ENCODE peak calls at places on chromosomes 3 and 15, in six cellular contexts. One of them, this sample, is unnamed.

GRCh38 chr3:106135451-106136160 is 266.8 kb upstream of the CBLB start:
- DNase-seq in astrocyte of the spinal cord: no peak
- DNase-seq in HS-27A: no peak
- DNase-seq in uterus: no peak
- DNase-seq in stimulated activated naive B cell treated with anti-CD40 and anti-IgM and Interleukin-4, amounts not matched to agents 10 μg/mL and 1 μg/mL and 100 μg/mL, for 72 hours: no peak
- DNase-seq in NCI-H1092 treated with DMSO at 0.1 percent for 48 hours: no peak
- DNase-seq in this sample: peak

GRCh38 chr3:13037458-13038117 is 35.6 kb downstream of the IQSEC1 start:
- DNase-seq in astrocyte of the spinal cord: no peak
- DNase-seq in HS-27A: no peak
- DNase-seq in uterus: no peak
- DNase-seq in stimulated activated naive B cell treated with anti-CD40 and anti-IgM and Interleukin-4, amounts not matched to agents 10 μg/mL and 1 μg/mL and 100 μg/mL, for 72 hours: no peak
- DNase-seq in NCI-H1092 treated with DMSO at 0.1 percent for 48 hours: no peak
- DNase-seq in this sample: no peak

GRCh38 chr3:181739628-181740027 is 27.9 kb downstream of the SOX2 start:
- DNase-seq in astrocyte of the spinal cord: peak
- DNase-seq in HS-27A: no peak
- DNase-seq in uterus: no peak
- DNase-seq in stimulated activated naive B cell treated with anti-CD40 and anti-IgM and Interleukin-4, amounts not matched to agents 10 μg/mL and 1 μg/mL and 100 μg/mL, for 72 hours: no peak
- DNase-seq in NCI-H1092 treated with DMSO at 0.1 percent for 48 hours: no peak
- DNase-seq in this sample: no peak

GRCh38 chr15:68409736-68410370 is 22.1 kb downstream of the ITGA11 start:
- DNase-seq in astrocyte of the spinal cord: no peak
- DNase-seq in HS-27A: no peak
- DNase-seq in uterus: peak
- DNase-seq in stimulated activated naive B cell treated with anti-CD40 and anti-IgM and Interleukin-4, amounts not matched to agents 10 μg/mL and 1 μg/mL and 100 μg/mL, for 72 hours: no peak
- DNase-seq in NCI-H1092 treated with DMSO at 0.1 percent for 48 hours: no peak
- DNase-seq in this sample: no peak

GRCh38 chr15:55914446-55914845 is 79.0 kb downstream of the NEDD4 start:
- DNase-seq in astrocyte of the spinal cord: peak
- DNase-seq in HS-27A: no peak
- DNase-seq in uterus: no peak
- DNase-seq in stimulated activated naive B cell treated with anti-CD40 and anti-IgM and Interleukin-4, amounts not matched to agents 10 μg/mL and 1 μg/mL and 100 μg/mL, for 72 hours: no peak
- DNase-seq in NCI-H1092 treated with DMSO at 0.1 percent for 48 hours: no peak
- DNase-seq in this sample: no peak

GRCh38 chr3:35761311-35761710 is 122.0 kb downstream of the ARPP21 start:
- DNase-seq in astrocyte of the spinal cord: no peak
- DNase-seq in HS-27A: no peak
- DNase-seq in uterus: no peak
- DNase-seq in stimulated activated naive B cell treated with anti-CD40 and anti-IgM and Interleukin-4, amounts not matched to agents 10 μg/mL and 1 μg/mL and 100 μg/mL, for 72 hours: no peak
- DNase-seq in NCI-H1092 treated with DMSO at 0.1 percent for 48 hours: no peak
- DNase-seq in this sample: no peak

GRCh38 chr3:169603661-169604060 is 59.9 kb downstream of the MECOM start:
- DNase-seq in astrocyte of the spinal cord: no peak
- DNase-seq in HS-27A: no peak
- DNase-seq in uterus: no peak
- DNase-seq in stimulated activated naive B cell treated with anti-CD40 and anti-IgM and Interleukin-4, amounts not matched to agents 10 μg/mL and 1 μg/mL and 100 μg/mL, for 72 hours: no peak
- DNase-seq in NCI-H1092 treated with DMSO at 0.1 percent for 48 hours: no peak
- DNase-seq in this sample: no peak

GRCh38 chr3:127152676-127153505 is 40.0 kb upstream of the PRR23E start:
- DNase-seq in astrocyte of the spinal cord: no peak
- DNase-seq in HS-27A: no peak
- DNase-seq in uterus: peak
- DNase-seq in stimulated activated naive B cell treated with anti-CD40 and anti-IgM and Interleukin-4, amounts not matched to agents 10 μg/mL and 1 μg/mL and 100 μg/mL, for 72 hours: no peak
- DNase-seq in NCI-H1092 treated with DMSO at 0.1 percent for 48 hours: peak
- DNase-seq in this sample: peak

GRCh38 chr3:117941756-117942155 is 1092.9 kb downstream of the IGSF11 start:
- DNase-seq in astrocyte of the spinal cord: no peak
- DNase-seq in HS-27A: no peak
- DNase-seq in uterus: no peak
- DNase-seq in stimulated activated naive B cell treated with anti-CD40 and anti-IgM and Interleukin-4, amounts not matched to agents 10 μg/mL and 1 μg/mL and 100 μg/mL, for 72 hours: no peak
- DNase-seq in NCI-H1092 treated with DMSO at 0.1 percent for 48 hours: no peak
- DNase-seq in this sample: no peak

GRCh38 chr3:74268753-74269152 is 345.7 kb downstream of the CNTN3 start:
- DNase-seq in astrocyte of the spinal cord: no peak
- DNase-seq in HS-27A: no peak
- DNase-seq in uterus: no peak
- DNase-seq in stimulated activated naive B cell treated with anti-CD40 and anti-IgM and Interleukin-4, amounts not matched to agents 10 μg/mL and 1 μg/mL and 100 μg/mL, for 72 hours: no peak
- DNase-seq in NCI-H1092 treated with DMSO at 0.1 percent for 48 hours: no peak
- DNase-seq in this sample: no peak

GRCh38 chr3:42490243-42490642 is 12.2 kb upstream of the VIPR1 start:
- DNase-seq in astrocyte of the spinal cord: peak
- DNase-seq in HS-27A: no peak
- DNase-seq in uterus: no peak
- DNase-seq in stimulated activated naive B cell treated with anti-CD40 and anti-IgM and Interleukin-4, amounts not matched to agents 10 μg/mL and 1 μg/mL and 100 μg/mL, for 72 hours: peak
- DNase-seq in NCI-H1092 treated with DMSO at 0.1 percent for 48 hours: no peak
- DNase-seq in this sample: no peak

GRCh38 chr3:141124715-141125114 is 73.6 kb downstream of the SPSB4 start:
- DNase-seq in astrocyte of the spinal cord: no peak
- DNase-seq in HS-27A: no peak
- DNase-seq in uterus: no peak
- DNase-seq in stimulated activated naive B cell treated with anti-CD40 and anti-IgM and Interleukin-4, amounts not matched to agents 10 μg/mL and 1 μg/mL and 100 μg/mL, for 72 hours: no peak
- DNase-seq in NCI-H1092 treated with DMSO at 0.1 percent for 48 hours: no peak
- DNase-seq in this sample: no peak

GRCh38 chr3:25686766-25687165 is 22.1 kb upstream of the TOP2B start:
- DNase-seq in astrocyte of the spinal cord: no peak
- DNase-seq in HS-27A: no peak
- DNase-seq in uterus: no peak
- DNase-seq in stimulated activated naive B cell treated with anti-CD40 and anti-IgM and Interleukin-4, amounts not matched to agents 10 μg/mL and 1 μg/mL and 100 μg/mL, for 72 hours: no peak
- DNase-seq in NCI-H1092 treated with DMSO at 0.1 percent for 48 hours: no peak
- DNase-seq in this sample: no peak

GRCh38 chr3:196563721-196564225 is 4.6 kb downstream of the WDR53 start:
- DNase-seq in astrocyte of the spinal cord: peak
- DNase-seq in HS-27A: no peak
- DNase-seq in uterus: no peak
- DNase-seq in stimulated activated naive B cell treated with anti-CD40 and anti-IgM and Interleukin-4, amounts not matched to agents 10 μg/mL and 1 μg/mL and 100 μg/mL, for 72 hours: no peak
- DNase-seq in NCI-H1092 treated with DMSO at 0.1 percent for 48 hours: no peak
- DNase-seq in this sample: no peak

GRCh38 chr3:52343946-52344600 is 28.0 kb downstream of the DNAH1 start:
- DNase-seq in astrocyte of the spinal cord: no peak
- DNase-seq in HS-27A: no peak
- DNase-seq in uterus: no peak
- DNase-seq in stimulated activated naive B cell treated with anti-CD40 and anti-IgM and Interleukin-4, amounts not matched to agents 10 μg/mL and 1 μg/mL and 100 μg/mL, for 72 hours: no peak
- DNase-seq in NCI-H1092 treated with DMSO at 0.1 percent for 48 hours: no peak
- DNase-seq in this sample: no peak

GRCh38 chr3:40191850-40192448 is 117.6 kb upstream of the EIF1B start:
- DNase-seq in astrocyte of the spinal cord: peak
- DNase-seq in HS-27A: no peak
- DNase-seq in uterus: peak
- DNase-seq in stimulated activated naive B cell treated with anti-CD40 and anti-IgM and Interleukin-4, amounts not matched to agents 10 μg/mL and 1 μg/mL and 100 μg/mL, for 72 hours: peak
- DNase-seq in NCI-H1092 treated with DMSO at 0.1 percent for 48 hours: peak
- DNase-seq in this sample: peak

GRCh38 chr3:49120096-49120437 is 556 bp downstream of the USP19 start:
- DNase-seq in astrocyte of the spinal cord: no peak
- DNase-seq in HS-27A: no peak
- DNase-seq in uterus: no peak
- DNase-seq in stimulated activated naive B cell treated with anti-CD40 and anti-IgM and Interleukin-4, amounts not matched to agents 10 μg/mL and 1 μg/mL and 100 μg/mL, for 72 hours: no peak
- DNase-seq in NCI-H1092 treated with DMSO at 0.1 percent for 48 hours: no peak
- DNase-seq in this sample: no peak

GRCh38 chr3:73687081-73688004 is 62.6 kb upstream of the PDZRN3 start:
- DNase-seq in astrocyte of the spinal cord: no peak
- DNase-seq in HS-27A: no peak
- DNase-seq in uterus: no peak
- DNase-seq in stimulated activated naive B cell treated with anti-CD40 and anti-IgM and Interleukin-4, amounts not matched to agents 10 μg/mL and 1 μg/mL and 100 μg/mL, for 72 hours: no peak
- DNase-seq in NCI-H1092 treated with DMSO at 0.1 percent for 48 hours: no peak
- DNase-seq in this sample: no peak

GRCh38 chr3:177378168-177378567 is 180.9 kb upstream of the TBL1XR1 start:
- DNase-seq in astrocyte of the spinal cord: no peak
- DNase-seq in HS-27A: no peak
- DNase-seq in uterus: no peak
- DNase-seq in stimulated activated naive B cell treated with anti-CD40 and anti-IgM and Interleukin-4, amounts not matched to agents 10 μg/mL and 1 μg/mL and 100 μg/mL, for 72 hours: no peak
- DNase-seq in NCI-H1092 treated with DMSO at 0.1 percent for 48 hours: no peak
- DNase-seq in this sample: no peak

GRCh38 chr3:15205482-15205933 is 538 bp upstream of the CAPN7 start:
- DNase-seq in astrocyte of the spinal cord: no peak
- DNase-seq in HS-27A: no peak
- DNase-seq in uterus: no peak
- DNase-seq in stimulated activated naive B cell treated with anti-CD40 and anti-IgM and Interleukin-4, amounts not matched to agents 10 μg/mL and 1 μg/mL and 100 μg/mL, for 72 hours: no peak
- DNase-seq in NCI-H1092 treated with DMSO at 0.1 percent for 48 hours: no peak
- DNase-seq in this sample: no peak

GRCh38 chr3:89635137-89635536 is 527.7 kb downstream of the EPHA3 start:
- DNase-seq in astrocyte of the spinal cord: no peak
- DNase-seq in HS-27A: no peak
- DNase-seq in uterus: no peak
- DNase-seq in stimulated activated naive B cell treated with anti-CD40 and anti-IgM and Interleukin-4, amounts not matched to agents 10 μg/mL and 1 μg/mL and 100 μg/mL, for 72 hours: no peak
- DNase-seq in NCI-H1092 treated with DMSO at 0.1 percent for 48 hours: no peak
- DNase-seq in this sample: no peak

GRCh38 chr3:113167929-113168771 is 43.2 kb upstream of the BOC start:
- DNase-seq in astrocyte of the spinal cord: no peak
- DNase-seq in HS-27A: no peak
- DNase-seq in uterus: peak
- DNase-seq in stimulated activated naive B cell treated with anti-CD40 and anti-IgM and Interleukin-4, amounts not matched to agents 10 μg/mL and 1 μg/mL and 100 μg/mL, for 72 hours: no peak
- DNase-seq in NCI-H1092 treated with DMSO at 0.1 percent for 48 hours: peak
- DNase-seq in this sample: no peak

GRCh38 chr15:70137975-70138374 is 40.3 kb upstream of the TLE3 start:
- DNase-seq in astrocyte of the spinal cord: no peak
- DNase-seq in HS-27A: no peak
- DNase-seq in uterus: no peak
- DNase-seq in stimulated activated naive B cell treated with anti-CD40 and anti-IgM and Interleukin-4, amounts not matched to agents 10 μg/mL and 1 μg/mL and 100 μg/mL, for 72 hours: no peak
- DNase-seq in NCI-H1092 treated with DMSO at 0.1 percent for 48 hours: no peak
- DNase-seq in this sample: no peak

GRCh38 chr3:43180027-43180426 is 74.1 kb upstream of the POMGNT2 start:
- DNase-seq in astrocyte of the spinal cord: peak
- DNase-seq in HS-27A: no peak
- DNase-seq in uterus: no peak
- DNase-seq in stimulated activated naive B cell treated with anti-CD40 and anti-IgM and Interleukin-4, amounts not matched to agents 10 μg/mL and 1 μg/mL and 100 μg/mL, for 72 hours: no peak
- DNase-seq in NCI-H1092 treated with DMSO at 0.1 percent for 48 hours: no peak
- DNase-seq in this sample: peak

GRCh38 chr15:49270541-49271421 is 100.7 kb downstream of the GALK2 start:
- DNase-seq in astrocyte of the spinal cord: peak
- DNase-seq in HS-27A: peak
- DNase-seq in uterus: no peak
- DNase-seq in stimulated activated naive B cell treated with anti-CD40 and anti-IgM and Interleukin-4, amounts not matched to agents 10 μg/mL and 1 μg/mL and 100 μg/mL, for 72 hours: no peak
- DNase-seq in NCI-H1092 treated with DMSO at 0.1 percent for 48 hours: no peak
- DNase-seq in this sample: no peak

GRCh38 chr3:141191097-141191749 is 40.4 kb upstream of the PXYLP1 start:
- DNase-seq in astrocyte of the spinal cord: peak
- DNase-seq in HS-27A: peak
- DNase-seq in uterus: no peak
- DNase-seq in stimulated activated naive B cell treated with anti-CD40 and anti-IgM and Interleukin-4, amounts not matched to agents 10 μg/mL and 1 μg/mL and 100 μg/mL, for 72 hours: no peak
- DNase-seq in NCI-H1092 treated with DMSO at 0.1 percent for 48 hours: no peak
- DNase-seq in this sample: no peak

GRCh38 chr3:18987862-18988447 is 160.4 kb upstream of the KCNH8 start:
- DNase-seq in astrocyte of the spinal cord: no peak
- DNase-seq in HS-27A: no peak
- DNase-seq in uterus: no peak
- DNase-seq in stimulated activated naive B cell treated with anti-CD40 and anti-IgM and Interleukin-4, amounts not matched to agents 10 μg/mL and 1 μg/mL and 100 μg/mL, for 72 hours: no peak
- DNase-seq in NCI-H1092 treated with DMSO at 0.1 percent for 48 hours: peak
- DNase-seq in this sample: no peak

GRCh38 chr3:185131602-185132256 is 21.1 kb downstream of the C3orf70 start:
- DNase-seq in astrocyte of the spinal cord: no peak
- DNase-seq in HS-27A: no peak
- DNase-seq in uterus: no peak
- DNase-seq in stimulated activated naive B cell treated with anti-CD40 and anti-IgM and Interleukin-4, amounts not matched to agents 10 μg/mL and 1 μg/mL and 100 μg/mL, for 72 hours: no peak
- DNase-seq in NCI-H1092 treated with DMSO at 0.1 percent for 48 hours: no peak
- DNase-seq in this sample: no peak

GRCh38 chr15:53297828-53298227 is 461.6 kb downstream of the WDR72 start:
- DNase-seq in astrocyte of the spinal cord: no peak
- DNase-seq in HS-27A: no peak
- DNase-seq in uterus: no peak
- DNase-seq in stimulated activated naive B cell treated with anti-CD40 and anti-IgM and Interleukin-4, amounts not matched to agents 10 μg/mL and 1 μg/mL and 100 μg/mL, for 72 hours: no peak
- DNase-seq in NCI-H1092 treated with DMSO at 0.1 percent for 48 hours: peak
- DNase-seq in this sample: no peak

GRCh38 chr15:85754993-85755392 is 39.7 kb downstream of the KLHL25 start:
- DNase-seq in astrocyte of the spinal cord: no peak
- DNase-seq in HS-27A: no peak
- DNase-seq in uterus: peak
- DNase-seq in stimulated activated naive B cell treated with anti-CD40 and anti-IgM and Interleukin-4, amounts not matched to agents 10 μg/mL and 1 μg/mL and 100 μg/mL, for 72 hours: no peak
- DNase-seq in NCI-H1092 treated with DMSO at 0.1 percent for 48 hours: no peak
- DNase-seq in this sample: peak

GRCh38 chr15:65366122-65366892 is 11.5 kb downstream of the IGDCC3 start:
- DNase-seq in astrocyte of the spinal cord: no peak
- DNase-seq in HS-27A: no peak
- DNase-seq in uterus: no peak
- DNase-seq in stimulated activated naive B cell treated with anti-CD40 and anti-IgM and Interleukin-4, amounts not matched to agents 10 μg/mL and 1 μg/mL and 100 μg/mL, for 72 hours: no peak
- DNase-seq in NCI-H1092 treated with DMSO at 0.1 percent for 48 hours: no peak
- DNase-seq in this sample: no peak

GRCh38 chr3:179687967-179688535 is 35.2 kb downstream of the USP13 start:
- DNase-seq in astrocyte of the spinal cord: no peak
- DNase-seq in HS-27A: no peak
- DNase-seq in uterus: no peak
- DNase-seq in stimulated activated naive B cell treated with anti-CD40 and anti-IgM and Interleukin-4, amounts not matched to agents 10 μg/mL and 1 μg/mL and 100 μg/mL, for 72 hours: no peak
- DNase-seq in NCI-H1092 treated with DMSO at 0.1 percent for 48 hours: no peak
- DNase-seq in this sample: no peak

GRCh38 chr3:154901263-154901662 is 178.9 kb upstream of the MME start:
- DNase-seq in astrocyte of the spinal cord: no peak
- DNase-seq in HS-27A: no peak
- DNase-seq in uterus: no peak
- DNase-seq in stimulated activated naive B cell treated with anti-CD40 and anti-IgM and Interleukin-4, amounts not matched to agents 10 μg/mL and 1 μg/mL and 100 μg/mL, for 72 hours: no peak
- DNase-seq in NCI-H1092 treated with DMSO at 0.1 percent for 48 hours: no peak
- DNase-seq in this sample: no peak

GRCh38 chr3:106025151-106025722 is 156.4 kb upstream of the CBLB start:
- DNase-seq in astrocyte of the spinal cord: peak
- DNase-seq in HS-27A: no peak
- DNase-seq in uterus: no peak
- DNase-seq in stimulated activated naive B cell treated with anti-CD40 and anti-IgM and Interleukin-4, amounts not matched to agents 10 μg/mL and 1 μg/mL and 100 μg/mL, for 72 hours: no peak
- DNase-seq in NCI-H1092 treated with DMSO at 0.1 percent for 48 hours: peak
- DNase-seq in this sample: no peak

GRCh38 chr3:110423276-110423675 is 648.3 kb upstream of the NECTIN3 start:
- DNase-seq in astrocyte of the spinal cord: no peak
- DNase-seq in HS-27A: no peak
- DNase-seq in uterus: no peak
- DNase-seq in stimulated activated naive B cell treated with anti-CD40 and anti-IgM and Interleukin-4, amounts not matched to agents 10 μg/mL and 1 μg/mL and 100 μg/mL, for 72 hours: no peak
- DNase-seq in NCI-H1092 treated with DMSO at 0.1 percent for 48 hours: no peak
- DNase-seq in this sample: no peak

GRCh38 chr15:64072812-64073211 is 20.8 kb downstream of the CIAO2A start:
- DNase-seq in astrocyte of the spinal cord: no peak
- DNase-seq in HS-27A: no peak
- DNase-seq in uterus: no peak
- DNase-seq in stimulated activated naive B cell treated with anti-CD40 and anti-IgM and Interleukin-4, amounts not matched to agents 10 μg/mL and 1 μg/mL and 100 μg/mL, for 72 hours: no peak
- DNase-seq in NCI-H1092 treated with DMSO at 0.1 percent for 48 hours: no peak
- DNase-seq in this sample: no peak